ENCODE peak calls at places on chromosomes 12 and 14, in four cellular contexts. One of them, this sample, is unnamed.

GRCh38 chr14:69855180-69855817 is 23.9 kb upstream of the SMOC1 start:
- DNase-seq in HEK293T: no peak
- DNase-seq in T-helper 2 cell: no peak
- DNase-seq in GM12864: no peak
- DNase-seq in this sample: no peak

GRCh38 chr12:116133149-116133548 is 144.3 kb downstream of the MED13L start:
- DNase-seq in HEK293T: no peak
- DNase-seq in T-helper 2 cell: no peak
- DNase-seq in GM12864: no peak
- DNase-seq in this sample: no peak

GRCh38 chr14:104680056-104680805 is 9.2 kb upstream of the INF2 start:
- DNase-seq in HEK293T: no peak
- DNase-seq in T-helper 2 cell: peak
- DNase-seq in GM12864: no peak
- DNase-seq in this sample: no peak

GRCh38 chr12:66735275-66735674 is 56.4 kb upstream of the GRIP1 start:
- DNase-seq in HEK293T: no peak
- DNase-seq in T-helper 2 cell: no peak
- DNase-seq in GM12864: no peak
- DNase-seq in this sample: no peak

GRCh38 chr12:59886131-59886751 is 290.4 kb downstream of the SLC16A7 start:
- DNase-seq in HEK293T: no peak
- DNase-seq in T-helper 2 cell: no peak
- DNase-seq in GM12864: no peak
- DNase-seq in this sample: no peak

GRCh38 chr12:89525002-89525823 is 617 bp upstream of the GALNT4 start:
- DNase-seq in HEK293T: peak
- DNase-seq in T-helper 2 cell: peak
- DNase-seq in GM12864: no peak
- DNase-seq in this sample: peak

GRCh38 chr12:50162225-50162624 is 4.9 kb downstream of the CERS5 start:
- DNase-seq in HEK293T: no peak
- DNase-seq in T-helper 2 cell: no peak
- DNase-seq in GM12864: no peak
- DNase-seq in this sample: no peak

GRCh38 chr12:57456145-57456700 is 1.1 kb downstream of the INHBE start:
- DNase-seq in HEK293T: peak
- DNase-seq in T-helper 2 cell: peak
- DNase-seq in GM12864: no peak
- DNase-seq in this sample: no peak

GRCh38 chr12:107349008-107349747 is 255.8 kb upstream of the CRY1 start:
- DNase-seq in HEK293T: no peak
- DNase-seq in T-helper 2 cell: no peak
- DNase-seq in GM12864: no peak
- DNase-seq in this sample: no peak

GRCh38 chr12:124451016-124451415 is 116.4 kb downstream of the NCOR2 start:
- DNase-seq in HEK293T: no peak
- DNase-seq in T-helper 2 cell: no peak
- DNase-seq in GM12864: no peak
- DNase-seq in this sample: no peak

GRCh38 chr12:19035552-19035951 is 94.0 kb upstream of the PLEKHA5 start:
- DNase-seq in HEK293T: no peak
- DNase-seq in T-helper 2 cell: no peak
- DNase-seq in GM12864: no peak
- DNase-seq in this sample: no peak

This sample was measured in effector CD4-positive, alpha-beta T cell.